ENCODE peak calls at places on chromosomes 1 and 21, in five cellular contexts. W is caudate nucleus, Y is HEK293T, R is head of caudate nucleus, M is iPS-NIHi11. T is an unnamed sample.

GRCh38 chr1:214584805-214585766 is 17.9 kb upstream of the CENPF start:
- DNase-seq in W (no peak), Y (peak; percentile 49), R (no peak), M (peak; percentile 37), T (no peak)

GRCh38 chr1:54464477-54465146 is 58.4 kb upstream of the SSBP3 start:
- DNase-seq in W (no peak), Y (no peak), R (peak; percentile 26), M (no peak), T (peak; percentile 16)

GRCh38 chr1:67646145-67647035 is 38.6 kb upstream of the GADD45A start:
- DNase-seq in W (no peak), Y (peak; percentile 52), R (no peak), M (no peak), T (peak; percentile 88)

GRCh38 chr1:15579683-15580047 is 5.2 kb downstream of the AGMAT start:
- DNase-seq in W (no peak), Y (no peak), R (no peak), M (peak; percentile 22), T (no peak)

GRCh38 chr1:108129999-108130398 is 70.1 kb downstream of the SLC25A24 start:
- DNase-seq in W (no peak), Y (no peak), R (no peak), M (no peak), T (no peak)

GRCh38 chr1:203025721-203026665 is at the start of gene PPFIA4:
- DNase-seq in W (peak; percentile 86), Y (peak; percentile 100), R (peak; percentile 94), M (peak; percentile 98), T (peak; percentile 89)

GRCh38 chr1:26350343-26350700 is 3.6 kb downstream of the CRYBG2 start:
- DNase-seq in W (no peak), Y (no peak), R (no peak), M (no peak), T (no peak)

GRCh38 chr1:155485945-155486344 is 76.7 kb downstream of the ASH1L start:
- DNase-seq in W (no peak), Y (no peak), R (no peak), M (no peak), T (no peak)

GRCh38 chr21:28762357-28762735 is 230.3 kb downstream of the LTN1 start:
- DNase-seq in W (no peak), Y (no peak), R (no peak), M (no peak), T (no peak)

GRCh38 chr21:31594279-31594678 is 65.2 kb upstream of the SOD1 start:
- DNase-seq in W (no peak), Y (no peak), R (no peak), M (no peak), T (no peak)

T was measured in retina.